ENCODE peak calls at places on chromosomes 11 and 22, in four cellular contexts. V, P, J and S are unnamed samples. For H3K36me3, the result is how much of the 10 kb centered on the place peaks cover.

GRCh38 chr11:128582496-128583366 is 4.6 kb downstream of the ETS1 start:
- DNase-seq in P (no peak), V (peak), J (no peak), S (peak)

GRCh38 chr11:75461136-75461535 is 28.1 kb upstream of the KLHL35 start:
- DNase-seq in V (no peak), P (no peak), J (no peak), S (no peak)

GRCh38 chr11:78688460-78688859 is 113.8 kb upstream of the NARS2 start:
- DNase-seq in V (no peak), P (no peak), J (no peak), S (no peak)

GRCh38 chr22:17303840-17304779 is 65.2 kb upstream of the CECR2 start:
- DNase-seq in P (peak), V (no peak), J (peak), S (no peak)

GRCh38 chr22:20043997-20044342 is 23.1 kb downstream of the TANGO2 start:
- DNase-seq in J (no peak), P (no peak), V (no peak), S (no peak)

GRCh38 chr11:73085189-73085875 is 56.8 kb downstream of the FCHSD2 start:
- DNase-seq in J (no peak), P (no peak), V (no peak), S (no peak)

GRCh38 chr11:62611705-62612365 is 740 bp downstream of the EML3 start:
- DNase-seq in J (peak), P (peak), V (peak), S (peak)

GRCh38 chr11:27178859-27179258 is 138.2 kb downstream of the BBOX1 start:
- DNase-seq in V (no peak), J (no peak), P (no peak), S (no peak)

GRCh38 chr11:123544631-123545375 is 109.6 kb downstream of the SCN3B start:
- DNase-seq in V (no peak), J (no peak), P (no peak), S (no peak)

GRCh38 chr22:21594865-21595452 is 27.4 kb downstream of the UBE2L3 start:
- DNase-seq in J (no peak), V (peak), P (no peak), S (no peak)

GRCh38 chr22:21590809-21591641 is 23.5 kb downstream of the UBE2L3 start:
- DNase-seq in J (no peak), P (no peak), V (no peak), S (no peak)

GRCh38 chr22:21591695-21592094 is 24.2 kb downstream of the UBE2L3 start:
- DNase-seq in P (no peak), J (no peak), V (peak), S (peak)

GRCh38 chr22:21593406-21594232 is 26.1 kb downstream of the UBE2L3 start:
- DNase-seq in J (peak), P (peak), V (peak), S (no peak)

DNA sequence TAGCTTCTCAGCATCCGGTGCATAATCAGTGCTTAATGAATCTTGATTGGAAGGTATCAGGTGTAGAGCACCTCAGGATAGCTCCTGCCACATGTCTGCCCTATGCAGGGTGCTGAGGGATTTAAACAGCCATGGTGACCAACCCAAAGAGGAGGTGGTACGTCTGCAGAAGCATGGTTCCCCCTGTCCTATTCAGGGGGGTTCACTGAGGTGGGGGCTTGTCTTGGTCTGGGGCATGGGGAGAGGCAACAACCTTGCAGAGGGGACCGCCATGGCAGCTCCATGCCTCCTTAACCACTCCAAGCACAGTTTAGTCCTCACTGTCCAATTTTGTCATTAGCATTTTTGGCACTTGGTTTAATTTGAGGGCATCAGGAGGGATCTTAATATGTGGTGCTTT is 24.9 kb downstream of the UBE2L3 start:
- DNase-seq in J (no peak), P (no peak), V (no peak), S (no peak)
- H3K36me3 ChIP-seq in J (under half), P (under half), V (half or more), S (under half)

DNA sequence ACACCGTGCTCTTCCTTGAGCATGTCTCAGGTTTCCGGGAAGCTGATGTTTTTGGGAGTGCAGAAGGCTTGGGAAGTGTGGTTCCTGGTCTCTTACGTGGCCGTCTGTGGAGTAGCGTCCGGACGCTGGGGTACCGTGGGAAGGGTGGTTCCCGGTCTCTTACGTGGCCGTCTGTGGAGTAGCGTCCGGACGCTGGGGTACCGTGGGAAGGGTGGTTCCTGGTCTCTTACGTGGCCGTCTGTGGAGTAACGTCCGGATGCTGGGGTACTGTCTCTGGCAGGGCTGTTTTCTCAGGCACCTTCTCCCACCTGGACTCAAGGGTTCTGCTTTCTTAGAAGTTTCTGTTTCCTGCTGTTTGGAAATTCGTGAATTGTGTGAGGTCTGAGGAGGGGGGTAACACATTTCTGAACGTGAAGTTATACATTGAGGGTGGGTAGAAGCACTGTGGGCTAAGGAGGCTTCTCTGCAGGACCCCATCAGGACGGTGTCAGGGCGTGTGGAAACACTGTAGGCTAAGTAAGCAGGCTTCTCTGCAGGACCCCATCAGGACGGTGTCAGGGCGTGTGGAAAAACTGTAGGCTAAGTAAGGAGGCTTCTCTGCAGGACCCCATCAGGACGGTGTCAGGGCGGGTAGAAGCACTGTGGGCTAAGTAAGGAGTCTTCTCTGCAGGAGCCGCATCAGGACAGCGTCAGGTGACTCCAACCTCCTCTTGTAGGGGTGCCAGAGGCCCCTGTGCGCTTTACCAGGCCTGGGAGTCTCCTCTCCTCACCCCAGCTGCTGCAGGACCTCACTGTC is 5.3 kb upstream of the IFITM3 start:
- DNase-seq in J (no peak), V (no peak), P (no peak), S (no peak)
- H3K4me3 ChIP-seq in J (no peak), V (peak), P (no peak), S (no peak)

GRCh38 chr11:65634440-65634839 is 3.5 kb upstream of the SIPA1 start:
- DNase-seq in V (no peak), P (no peak), J (no peak), S (no peak)

GRCh38 chr11:65637794-65638317 is at the start of gene SIPA1:
- DNase-seq in J (peak), V (peak), P (peak), S (peak)

GRCh38 chr11:65634905-65635731 is 2.8 kb upstream of the SIPA1 start:
- DNase-seq in V (no peak), P (no peak), J (no peak), S (no peak)

GRCh38 chr11:65636810-65637557 is 917 bp upstream of the SIPA1 start:
- DNase-seq in V (no peak), P (no peak), J (no peak), S (no peak)

DNA sequence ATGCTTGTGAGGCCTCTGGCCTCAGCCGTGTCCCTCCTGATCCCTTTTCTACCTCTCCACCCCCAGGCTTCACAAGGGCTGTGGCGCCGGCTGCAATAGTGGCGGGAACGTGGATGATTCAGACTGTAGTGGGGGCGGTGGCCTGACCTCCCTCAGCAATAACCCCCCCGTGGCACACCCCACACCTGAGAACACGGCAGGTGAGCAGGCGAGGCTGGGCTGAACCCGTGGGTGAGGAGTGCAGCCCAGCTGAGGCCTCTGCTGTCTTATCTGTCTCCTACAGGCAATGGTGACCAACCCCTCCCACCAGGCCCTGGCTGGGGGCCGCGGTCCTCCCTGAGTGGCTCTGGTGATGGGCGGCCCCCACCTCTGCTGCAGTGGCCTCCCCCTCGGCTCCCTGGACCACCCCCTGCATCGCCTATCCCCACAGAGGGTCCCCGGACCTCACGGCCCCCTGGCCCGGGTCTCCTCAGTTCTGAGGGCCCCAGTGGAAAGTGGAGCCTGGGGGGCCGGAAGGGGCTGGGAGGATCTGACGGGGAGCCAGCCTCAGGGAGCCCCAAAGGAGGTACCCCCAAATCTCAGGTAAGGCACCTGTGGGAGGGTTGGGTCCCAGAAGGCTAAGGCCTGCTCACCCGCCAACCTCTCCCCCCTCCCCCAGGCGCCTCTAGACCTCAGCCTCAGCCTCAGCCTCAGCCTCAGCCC is 1.6 kb upstream of the SIPA1 start:
- DNase-seq in V (no peak), P (no peak), J (no peak), S (no peak)
- H3K36me3 ChIP-seq in V (half or more), P (under half), J (under half), S (under half)

GRCh38 chr11:131043251-131043650 is 127.0 kb upstream of the SNX19 start:
- DNase-seq in P (no peak), J (no peak), V (no peak), S (no peak)

GRCh38 chr11:131038597-131038996 is 122.3 kb upstream of the SNX19 start:
- DNase-seq in J (no peak), P (no peak), V (no peak), S (no peak)

GRCh38 chr11:131042041-131042390 is 125.7 kb upstream of the SNX19 start:
- DNase-seq in P (no peak), J (no peak), V (no peak), S (no peak)

GRCh38 chr11:131042711-131043110 is 126.4 kb upstream of the SNX19 start:
- DNase-seq in P (no peak), J (no peak), V (no peak), S (no peak)

GRCh38 chr11:131041331-131042040 is 125.2 kb upstream of the SNX19 start:
- DNase-seq in V (no peak), P (no peak), J (no peak), S (no peak)
- H3K4me3 ChIP-seq in V (no peak), P (no peak), J (no peak), S (no peak)

GRCh38 chr22:50425179-50425916 is 49.5 kb downstream of the SBF1 start:
- DNase-seq in J (no peak), V (no peak), P (no peak), S (no peak)
- H3K36me3 ChIP-seq in J (half or more), V (half or more), P (under half), S (under half)

DNA sequence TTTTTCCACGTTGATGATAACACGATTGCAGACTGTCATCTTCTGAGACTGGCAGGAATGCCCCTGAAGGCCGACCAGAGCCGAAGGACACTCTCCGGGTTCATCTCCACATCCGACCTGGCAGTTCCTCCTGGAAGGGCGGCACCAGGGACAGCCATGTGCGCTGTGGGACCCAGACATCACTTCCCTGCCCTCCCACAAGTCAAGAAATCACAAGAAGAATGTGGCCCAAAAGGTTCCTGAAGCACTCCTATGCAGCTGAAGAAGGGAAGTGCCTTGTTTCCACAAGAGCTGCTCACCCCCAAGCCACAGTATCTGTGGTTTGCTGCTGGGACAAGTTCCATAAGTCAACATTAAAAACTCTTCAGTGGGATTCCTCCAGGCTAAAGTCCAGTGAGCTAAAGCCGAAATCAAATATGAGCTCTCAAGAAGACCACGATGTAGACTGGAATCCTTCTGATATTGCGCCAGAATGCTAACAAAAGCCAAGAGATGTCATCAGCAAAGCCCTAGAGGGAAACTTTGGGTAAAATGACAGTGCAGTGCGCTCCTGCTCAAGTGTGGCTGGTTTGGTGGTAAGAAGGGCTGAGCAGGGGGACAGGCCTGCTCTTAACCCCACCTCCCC is 21.2 kb downstream of the PACSIN2 start:
- DNase-seq in P (no peak), V (no peak), J (peak), S (no peak)
- H3K4me3 ChIP-seq in P (no peak), V (no peak), J (peak), S (peak)

GRCh38 chr22:43970037-43970747 is 14.9 kb downstream of the SAMM50 start:
- DNase-seq in J (peak), V (no peak), P (no peak), S (no peak)

GRCh38 chr22:43967069-43967468 is 11.8 kb downstream of the SAMM50 start:
- DNase-seq in V (no peak), P (no peak), J (no peak), S (no peak)

GRCh38 chr22:43971112-43971511 is 15.9 kb downstream of the SAMM50 start:
- DNase-seq in V (no peak), J (no peak), P (no peak), S (no peak)

GRCh38 chr22:43969021-43969878 is 14.0 kb downstream of the SAMM50 start:
- DNase-seq in V (no peak), P (no peak), J (no peak), S (no peak)

GRCh38 chr22:43968614-43969013 is 13.4 kb downstream of the SAMM50 start:
- DNase-seq in J (no peak), P (no peak), V (no peak), S (no peak)
- H3K36me3 ChIP-seq in J (half or more), P (under half), V (half or more), S (under half)

DNA sequence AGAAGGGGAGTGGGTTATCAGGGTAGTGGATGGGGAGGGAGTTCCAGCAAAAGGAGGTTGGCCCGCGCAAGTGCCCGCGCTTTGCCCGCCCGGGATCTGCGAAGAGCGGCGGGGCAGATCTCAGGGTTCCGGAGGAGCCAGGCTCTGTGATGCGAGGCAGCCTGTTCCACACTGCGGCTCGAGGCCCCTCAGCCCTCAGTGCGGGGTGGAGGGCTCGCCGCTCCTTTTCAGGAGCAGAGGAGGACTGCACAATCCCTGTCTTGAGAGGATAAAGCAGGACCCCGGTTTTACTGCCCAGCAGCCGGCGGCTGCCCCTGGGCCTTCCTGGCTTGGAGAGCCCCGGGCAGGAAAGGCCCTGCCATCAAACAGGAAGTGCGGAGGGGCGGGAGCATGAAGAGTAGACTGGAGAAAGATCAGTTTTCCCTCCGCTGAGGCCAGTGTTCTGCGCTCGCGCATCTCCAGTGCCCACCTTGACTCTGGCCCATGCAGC is 6.2 kb downstream of the SLC6A5 start:
- DNase-seq in P (no peak), V (no peak), J (no peak), S (no peak)
- H3K4me3 ChIP-seq in P (no peak), V (no peak), J (no peak), S (no peak)

DNA sequence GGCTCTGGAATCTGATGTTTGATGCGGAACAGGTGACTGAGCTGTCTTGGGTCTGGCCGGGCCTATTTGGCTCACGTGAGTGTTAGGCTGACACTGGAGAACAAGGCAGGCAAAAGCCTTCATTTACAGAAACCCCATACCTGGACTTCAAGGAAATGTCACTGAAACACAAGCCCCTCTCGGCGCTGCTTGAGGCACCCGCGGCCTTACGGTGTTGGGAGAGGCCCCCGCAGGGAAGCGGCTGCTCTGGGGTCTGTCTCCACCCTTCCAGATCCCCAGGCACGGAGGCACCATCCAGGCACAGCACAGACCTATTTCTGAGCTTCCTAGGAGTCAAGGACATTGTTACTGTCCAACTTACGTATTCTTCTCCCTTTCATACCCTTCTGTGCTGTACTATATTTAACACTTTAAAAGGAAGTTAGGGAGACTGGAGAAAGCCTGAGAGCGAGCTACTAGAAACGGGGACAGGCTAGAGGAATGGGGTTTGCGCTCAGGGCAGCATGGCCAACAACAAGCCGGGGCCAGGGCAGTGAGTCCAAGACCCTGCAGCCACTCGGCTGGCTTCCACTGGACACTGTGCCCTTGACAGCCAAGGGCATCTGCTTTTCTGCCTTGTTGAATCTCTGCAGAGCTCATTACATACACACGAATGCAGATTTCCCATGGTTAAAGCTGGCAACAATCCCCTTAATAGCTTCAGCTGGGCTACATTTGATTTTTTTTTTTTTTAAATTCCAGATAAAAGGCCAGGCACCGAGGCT is 23.8 kb downstream of the DRD4 start:
- DNase-seq in J (no peak), P (no peak), V (no peak), S (no peak)
- H3K36me3 ChIP-seq in J (under half), P (under half), V (half or more), S (under half)

GRCh38 chr22:31933816-31934482 is 10.4 kb upstream of the YWHAH start:
- DNase-seq in J (no peak), P (no peak), V (no peak), S (no peak)
- H3K4me3 ChIP-seq in J (no peak), P (no peak), V (no peak), S (no peak)